ENCODE peak calls at places on chromosomes 2 and 18, in seven cellular contexts. N is NCI-H2107, T is T follicular helper cell, U is NT2/D1, G is chondrocyte, P is thyroid gland, B is GM04504. O is an unnamed sample.
A peak's percentile ranks its signal among the peaks of the same experiment; 100 is the strongest.

GRCh38 chr18:46344416-46345180 is 240.4 kb downstream of the HAUS1 start:
- DNase-seq in P (no peak), B (no peak), U (no peak), N (no peak), G (no peak), T (no peak), O (no peak)

GRCh38 chr2:157784169-157784822 is 91.8 kb downstream of the ACVR1 start:
- DNase-seq in G (peak; percentile 93), B (no peak), N (no peak), T (no peak), P (peak; percentile 81), U (no peak), O (no peak)

GRCh38 chr2:128109243-128109642 is 18.2 kb downstream of the UGGT1 start:
- DNase-seq in T (no peak), N (no peak), P (no peak), G (no peak), U (no peak), B (no peak), O (no peak)

GRCh38 chr2:146879882-146880281 is 964.9 kb upstream of the ACVR2A start:
- DNase-seq in B (no peak), P (no peak), N (no peak), G (no peak), T (no peak), U (no peak), O (no peak)

GRCh38 chr2:126503476-126503875 is 152.5 kb upstream of the GYPC start:
- DNase-seq in P (no peak), G (no peak), U (no peak), N (no peak), T (no peak), B (no peak), O (no peak)

GRCh38 chr2:46460241-46460921 is 19.0 kb upstream of the TMEM247 start:
- DNase-seq in G (no peak), U (no peak), B (no peak), T (no peak), P (peak; percentile 64), N (no peak), O (no peak)

GRCh38 chr2:197944416-197944815 is 140.0 kb downstream of the PLCL1 start:
- DNase-seq in B (no peak), G (no peak), N (no peak), T (no peak), P (no peak), U (no peak), O (no peak)

GRCh38 chr2:173934895-173935294 is 30.3 kb downstream of the SP3 start:
- DNase-seq in T (no peak), G (no peak), P (no peak), U (no peak), B (no peak), N (no peak), O (no peak)